ENCODE peak calls at places on chromosomes 11 and 22, in eight cellular contexts. T, P, E, D, Y, F, W and A are unnamed samples.

GRCh38 chr11:70183483-70184176 is 19.5 kb upstream of the FADD start:
- DNase-seq in T (no peak), E (no peak), P (no peak), F (no peak), Y (no peak), D (no peak), W (no peak), A (no peak)

GRCh38 chr22:17970205-17970708 is 54.1 kb downstream of the MICAL3 start:
- DNase-seq in P (no peak), E (no peak), F (no peak), Y (no peak), D (no peak), W (no peak), T (no peak), A (no peak)

GRCh38 chr11:12007769-12008737 is at the start of gene DKK3:
- DNase-seq in T (peak; percentile 70), D (no peak), P (no peak), Y (peak; percentile 82), F (peak; percentile 34), W (no peak), E (no peak), A (peak; percentile 47)

GRCh38 chr22:45398214-45398613 is 15.2 kb downstream of the SMC1B start:
- DNase-seq in T (no peak), F (no peak), E (no peak), Y (no peak), P (no peak), W (no peak), D (no peak), A (no peak)

GRCh38 chr22:39514373-39514973 is 5.9 kb upstream of the ATF4 start:
- DNase-seq in Y (peak; percentile 62), P (no peak), W (no peak), F (peak; percentile 62), E (peak; percentile 50), D (peak; percentile 40), T (peak; percentile 81), A (peak; percentile 63)

GRCh38 chr22:50686794-50687193 is 14.2 kb downstream of the SHANK3 start:
- DNase-seq in W (no peak), E (no peak), T (no peak), F (no peak), P (no peak), Y (no peak), D (no peak), A (no peak)

GRCh38 chr11:70331901-70332300 is 61.4 kb downstream of the PPFIA1 start:
- DNase-seq in F (no peak), P (no peak), D (no peak), T (no peak), Y (no peak), W (no peak), E (no peak), A (no peak)

GRCh38 chr22:21679383-21679782 is 13.6 kb downstream of the PPIL2 start:
- DNase-seq in E (no peak), W (no peak), T (no peak), P (no peak), D (no peak), F (no peak), Y (no peak), A (no peak)

GRCh38 chr11:124758355-124759267 is 3.5 kb downstream of the ESAM start:
- DNase-seq in T (peak; percentile 98), D (peak; percentile 79), F (peak; percentile 94), W (peak; percentile 23), Y (peak; percentile 94), E (peak; percentile 51), P (peak; percentile 59), A (peak; percentile 80)

GRCh38 chr11:57071829-57072228 is 83.1 kb downstream of the OR5AK2 start:
- DNase-seq in E (peak; percentile 72), F (no peak), T (no peak), P (no peak), D (no peak), W (no peak), Y (no peak), A (peak; percentile 78)

GRCh38 chr22:32843300-32843699 is 41.8 kb downstream of the TIMP3 start:
- DNase-seq in T (no peak), P (no peak), E (no peak), D (no peak), F (no peak), W (no peak), Y (no peak), A (no peak)
- H3K79me2 ChIP-seq in T (no peaks in the 10 kb centered on the region), P (no peaks in the 10 kb centered on the region), E (no peaks in the 10 kb centered on the region), D (no peaks in the 10 kb centered on the region), F (peaks cover 27% of the 10 kb centered on the region), W (no peaks in the 10 kb centered on the region), Y (no peaks in the 10 kb centered on the region), A (peaks cover 100% of the 10 kb centered on the region)

DNA sequence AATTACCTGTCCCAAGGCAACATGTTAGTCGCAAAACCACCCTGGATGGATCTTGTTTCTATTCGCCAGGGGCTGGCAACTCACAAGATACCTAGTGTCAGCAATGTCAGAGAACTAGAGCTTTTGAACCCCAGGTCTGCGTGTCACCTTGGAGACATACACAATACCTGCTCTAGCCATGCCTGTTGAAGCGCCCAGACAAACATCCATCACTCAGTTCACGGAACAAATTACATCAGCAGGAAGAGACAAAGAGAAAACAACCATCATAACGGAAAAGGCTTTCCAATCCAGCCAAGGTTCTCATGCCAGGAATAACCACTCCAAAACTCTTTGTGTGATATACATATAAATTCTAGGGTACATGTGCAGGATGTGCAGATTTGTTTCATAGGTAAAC is 2.2 kb downstream of the CD59 start:
- DNase-seq in D (no peak), P (no peak), T (no peak), F (no peak), W (no peak), E (no peak), Y (no peak), A (peak; percentile 39)
- H3K4me3 ChIP-seq in D (no peak overlapping the region), P (no peak overlapping the region), T (no peak overlapping the region), F (no peak overlapping the region), W (peak overlapping the region; percentile 80), E (peak overlapping the region; percentile 85), Y (no peak overlapping the region), A (peak overlapping the region; percentile 84)

DNA sequence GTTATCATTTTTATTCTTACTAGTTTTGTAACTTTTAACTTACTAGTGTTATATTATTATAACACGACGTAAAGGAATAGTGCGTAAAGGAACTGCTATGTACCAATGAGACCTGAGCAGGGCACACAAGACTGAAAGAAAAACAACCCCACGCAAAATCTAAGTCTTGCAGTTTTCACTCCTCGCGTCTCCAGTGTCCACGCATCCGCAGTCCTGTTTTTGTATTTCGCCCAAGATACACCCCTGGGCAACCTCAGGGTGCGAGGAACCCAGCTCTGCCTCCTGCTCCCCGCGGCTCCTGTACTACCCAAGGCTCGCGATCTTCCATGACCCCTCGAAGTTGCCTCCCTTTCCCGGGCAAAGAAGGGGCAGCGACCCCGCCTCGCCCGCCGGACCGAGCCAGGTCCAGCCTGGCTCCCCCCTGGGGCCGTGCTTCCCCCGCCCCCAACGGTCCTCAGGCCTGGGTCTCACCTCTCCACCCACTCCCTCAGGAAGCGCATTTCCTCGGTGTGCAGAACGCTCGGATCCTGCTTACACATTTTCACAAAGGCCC is 403 bp downstream of the ST13 start:
- DNase-seq in D (peak; percentile 44), Y (peak; percentile 79), W (peak; percentile 28), F (peak; percentile 39), P (no peak), E (no peak), T (peak; percentile 67), A (peak; percentile 69)
- TF ChIP-seq EZH2phosphoT487 in D (no peak), Y (no peak), W (no peak), F (no peak), P (no peak), E (no peak), T (no peak), A (no peak)

GRCh38 chr11:117039270-117039669 is 59.0 kb downstream of the SIK3 start:
- DNase-seq in E (no peak), F (no peak), Y (no peak), P (no peak), W (no peak), T (no peak), D (no peak), A (no peak)
- H3K79me2 ChIP-seq in E (peaks cover 55% of the 10 kb centered on the region), F (peaks cover 84% of the 10 kb centered on the region), Y (peaks cover 95% of the 10 kb centered on the region), P (peaks cover 30% of the 10 kb centered on the region), W (peaks cover 94% of the 10 kb centered on the region), T (peaks cover 67% of the 10 kb centered on the region), D (peaks cover 96% of the 10 kb centered on the region), A (peaks cover 88% of the 10 kb centered on the region)